ENCODE peak calls at places on chromosomes 3 and 15, in ten cellular contexts. One of them, this sample, is unnamed.

GRCh38 chr3:126476166-126476975 is 680 bp upstream of the ZXDC start:
- DNase-seq in tibial nerve: peak; percentile 47
- DNase-seq in lower leg skin: peak; percentile 67
- DNase-seq in neural crest cell: peak; percentile 50
- DNase-seq in CD8-positive, alpha-beta T cell: no peak
- DNase-seq in Peyer's patch: no peak
- DNase-seq in coronary artery: peak; percentile 87
- DNase-seq in fibroblast of lung: peak; percentile 34
- DNase-seq in mucosa of descending colon: peak; percentile 37
- DNase-seq in cardiac fibroblast: peak; percentile 57
- DNase-seq in this sample: no peak

GRCh38 chr3:55434789-55435188 is 52.3 kb downstream of the WNT5A start:
- DNase-seq in tibial nerve: no peak
- DNase-seq in lower leg skin: no peak
- DNase-seq in neural crest cell: no peak
- DNase-seq in CD8-positive, alpha-beta T cell: no peak
- DNase-seq in Peyer's patch: no peak
- DNase-seq in coronary artery: no peak
- DNase-seq in fibroblast of lung: no peak
- DNase-seq in mucosa of descending colon: peak; percentile 54
- DNase-seq in cardiac fibroblast: peak; percentile 37
- DNase-seq in this sample: peak; percentile 18

GRCh38 chr3:51717947-51718346 is 11.1 kb downstream of the GRM2 start:
- DNase-seq in tibial nerve: no peak
- DNase-seq in lower leg skin: no peak
- DNase-seq in neural crest cell: no peak
- DNase-seq in CD8-positive, alpha-beta T cell: no peak
- DNase-seq in Peyer's patch: no peak
- DNase-seq in coronary artery: no peak
- DNase-seq in fibroblast of lung: no peak
- DNase-seq in mucosa of descending colon: no peak
- DNase-seq in cardiac fibroblast: no peak
- DNase-seq in this sample: peak; percentile 26

GRCh38 chr3:94028093-94028837 is at the start of gene STX19:
- DNase-seq in tibial nerve: no peak
- DNase-seq in lower leg skin: peak; percentile 30
- DNase-seq in neural crest cell: no peak
- DNase-seq in CD8-positive, alpha-beta T cell: no peak
- DNase-seq in Peyer's patch: no peak
- DNase-seq in coronary artery: no peak
- DNase-seq in fibroblast of lung: no peak
- DNase-seq in mucosa of descending colon: no peak
- DNase-seq in cardiac fibroblast: no peak
- DNase-seq in this sample: no peak

GRCh38 chr3:170528731-170529130 is 57.1 kb downstream of the SLC7A14 start:
- DNase-seq in tibial nerve: no peak
- DNase-seq in lower leg skin: no peak
- DNase-seq in neural crest cell: no peak
- DNase-seq in CD8-positive, alpha-beta T cell: no peak
- DNase-seq in Peyer's patch: no peak
- DNase-seq in coronary artery: no peak
- DNase-seq in fibroblast of lung: no peak
- DNase-seq in mucosa of descending colon: no peak
- DNase-seq in cardiac fibroblast: no peak
- DNase-seq in this sample: no peak

GRCh38 chr3:113271189-113271588 is 59.8 kb downstream of the BOC start:
- DNase-seq in tibial nerve: no peak
- DNase-seq in lower leg skin: no peak
- DNase-seq in neural crest cell: no peak
- DNase-seq in CD8-positive, alpha-beta T cell: no peak
- DNase-seq in Peyer's patch: no peak
- DNase-seq in coronary artery: no peak
- DNase-seq in fibroblast of lung: no peak
- DNase-seq in mucosa of descending colon: no peak
- DNase-seq in cardiac fibroblast: no peak
- DNase-seq in this sample: no peak

GRCh38 chr15:90059208-90059985 is 42.9 kb downstream of the IDH2 start:
- DNase-seq in tibial nerve: peak; percentile 40
- DNase-seq in lower leg skin: peak; percentile 74
- DNase-seq in neural crest cell: no peak
- DNase-seq in CD8-positive, alpha-beta T cell: peak; percentile 48
- DNase-seq in Peyer's patch: peak; percentile 91
- DNase-seq in coronary artery: no peak
- DNase-seq in fibroblast of lung: no peak
- DNase-seq in mucosa of descending colon: peak; percentile 88
- DNase-seq in cardiac fibroblast: peak; percentile 31
- DNase-seq in this sample: peak; percentile 88

GRCh38 chr15:33076937-33077336 is 117.6 kb downstream of the FMN1 start:
- DNase-seq in tibial nerve: no peak
- DNase-seq in lower leg skin: no peak
- DNase-seq in neural crest cell: no peak
- DNase-seq in CD8-positive, alpha-beta T cell: no peak
- DNase-seq in Peyer's patch: no peak
- DNase-seq in coronary artery: no peak
- DNase-seq in fibroblast of lung: no peak
- DNase-seq in mucosa of descending colon: no peak
- DNase-seq in cardiac fibroblast: no peak
- DNase-seq in this sample: no peak

GRCh38 chr3:100316656-100317069 is 17.9 kb upstream of the NIT2 start:
- DNase-seq in tibial nerve: no peak
- DNase-seq in lower leg skin: peak; percentile 37
- DNase-seq in neural crest cell: peak; percentile 31
- DNase-seq in CD8-positive, alpha-beta T cell: no peak
- DNase-seq in Peyer's patch: no peak
- DNase-seq in coronary artery: no peak
- DNase-seq in fibroblast of lung: peak; percentile 53
- DNase-seq in mucosa of descending colon: no peak
- DNase-seq in cardiac fibroblast: peak; percentile 80
- DNase-seq in this sample: peak; percentile 41

GRCh38 chr3:70989174-70989573 is 594.4 kb downstream of the FOXP1 start:
- DNase-seq in tibial nerve: no peak
- DNase-seq in lower leg skin: no peak
- DNase-seq in neural crest cell: no peak
- DNase-seq in CD8-positive, alpha-beta T cell: no peak
- DNase-seq in Peyer's patch: no peak
- DNase-seq in coronary artery: no peak
- DNase-seq in fibroblast of lung: peak; percentile 89
- DNase-seq in mucosa of descending colon: no peak
- DNase-seq in cardiac fibroblast: peak; percentile 86
- DNase-seq in this sample: no peak

GRCh38 chr3:36212291-36212690 is 168.0 kb upstream of the STAC start:
- DNase-seq in tibial nerve: no peak
- DNase-seq in lower leg skin: no peak
- DNase-seq in neural crest cell: no peak
- DNase-seq in CD8-positive, alpha-beta T cell: no peak
- DNase-seq in Peyer's patch: no peak
- DNase-seq in coronary artery: no peak
- DNase-seq in fibroblast of lung: peak; percentile 58
- DNase-seq in mucosa of descending colon: no peak
- DNase-seq in cardiac fibroblast: peak; percentile 39
- DNase-seq in this sample: no peak

GRCh38 chr15:60118564-60119080 is 114.5 kb downstream of the FOXB1 start:
- DNase-seq in tibial nerve: no peak
- DNase-seq in lower leg skin: no peak
- DNase-seq in neural crest cell: no peak
- DNase-seq in CD8-positive, alpha-beta T cell: no peak
- DNase-seq in Peyer's patch: no peak
- DNase-seq in coronary artery: no peak
- DNase-seq in fibroblast of lung: no peak
- DNase-seq in mucosa of descending colon: no peak
- DNase-seq in cardiac fibroblast: no peak
- DNase-seq in this sample: no peak

GRCh38 chr3:73602171-73602570 is 22.6 kb downstream of the PDZRN3 start:
- DNase-seq in tibial nerve: no peak
- DNase-seq in lower leg skin: no peak
- DNase-seq in neural crest cell: no peak
- DNase-seq in CD8-positive, alpha-beta T cell: no peak
- DNase-seq in Peyer's patch: no peak
- DNase-seq in coronary artery: no peak
- DNase-seq in fibroblast of lung: peak; percentile 95
- DNase-seq in mucosa of descending colon: no peak
- DNase-seq in cardiac fibroblast: peak; percentile 80
- DNase-seq in this sample: no peak

GRCh38 chr3:97579365-97579764 is 185.2 kb upstream of the ARL6 start:
- DNase-seq in tibial nerve: no peak
- DNase-seq in lower leg skin: no peak
- DNase-seq in neural crest cell: no peak
- DNase-seq in CD8-positive, alpha-beta T cell: no peak
- DNase-seq in Peyer's patch: no peak
- DNase-seq in coronary artery: no peak
- DNase-seq in fibroblast of lung: peak; percentile 0
- DNase-seq in mucosa of descending colon: no peak
- DNase-seq in cardiac fibroblast: no peak
- DNase-seq in this sample: no peak

GRCh38 chr15:84944861-84945260 is 36.8 kb upstream of the PDE8A start:
- DNase-seq in tibial nerve: no peak
- DNase-seq in lower leg skin: no peak
- DNase-seq in neural crest cell: no peak
- DNase-seq in CD8-positive, alpha-beta T cell: no peak
- DNase-seq in Peyer's patch: no peak
- DNase-seq in coronary artery: no peak
- DNase-seq in fibroblast of lung: no peak
- DNase-seq in mucosa of descending colon: no peak
- DNase-seq in cardiac fibroblast: no peak
- DNase-seq in this sample: no peak

GRCh38 chr15:49137861-49138260 is 17.5 kb downstream of the COPS2 start:
- DNase-seq in tibial nerve: no peak
- DNase-seq in lower leg skin: no peak
- DNase-seq in neural crest cell: no peak
- DNase-seq in CD8-positive, alpha-beta T cell: no peak
- DNase-seq in Peyer's patch: no peak
- DNase-seq in coronary artery: no peak
- DNase-seq in fibroblast of lung: peak; percentile 81
- DNase-seq in mucosa of descending colon: no peak
- DNase-seq in cardiac fibroblast: no peak
- DNase-seq in this sample: no peak

GRCh38 chr3:184003187-184003967 is 14.3 kb downstream of the ABCC5 start:
- DNase-seq in tibial nerve: no peak
- DNase-seq in lower leg skin: no peak
- DNase-seq in neural crest cell: no peak
- DNase-seq in CD8-positive, alpha-beta T cell: no peak
- DNase-seq in Peyer's patch: no peak
- DNase-seq in coronary artery: no peak
- DNase-seq in fibroblast of lung: peak; percentile 92
- DNase-seq in mucosa of descending colon: no peak
- DNase-seq in cardiac fibroblast: peak; percentile 66
- DNase-seq in this sample: no peak

GRCh38 chr15:82539690-82540054 is 585 bp downstream of the RPS17 start:
- DNase-seq in tibial nerve: no peak
- DNase-seq in lower leg skin: no peak
- DNase-seq in neural crest cell: no peak
- DNase-seq in CD8-positive, alpha-beta T cell: no peak
- DNase-seq in Peyer's patch: no peak
- DNase-seq in coronary artery: no peak
- DNase-seq in fibroblast of lung: no peak
- DNase-seq in mucosa of descending colon: no peak
- DNase-seq in cardiac fibroblast: no peak
- DNase-seq in this sample: no peak

GRCh38 chr15:45522931-45523331 is 376 bp upstream of the SLC30A4 start:
- DNase-seq in tibial nerve: peak; percentile 15
- DNase-seq in lower leg skin: no peak
- DNase-seq in neural crest cell: no peak
- DNase-seq in CD8-positive, alpha-beta T cell: no peak
- DNase-seq in Peyer's patch: no peak
- DNase-seq in coronary artery: peak; percentile 77
- DNase-seq in fibroblast of lung: peak; percentile 53
- DNase-seq in mucosa of descending colon: no peak
- DNase-seq in cardiac fibroblast: peak; percentile 49
- DNase-seq in this sample: peak; percentile 28

DNA sequence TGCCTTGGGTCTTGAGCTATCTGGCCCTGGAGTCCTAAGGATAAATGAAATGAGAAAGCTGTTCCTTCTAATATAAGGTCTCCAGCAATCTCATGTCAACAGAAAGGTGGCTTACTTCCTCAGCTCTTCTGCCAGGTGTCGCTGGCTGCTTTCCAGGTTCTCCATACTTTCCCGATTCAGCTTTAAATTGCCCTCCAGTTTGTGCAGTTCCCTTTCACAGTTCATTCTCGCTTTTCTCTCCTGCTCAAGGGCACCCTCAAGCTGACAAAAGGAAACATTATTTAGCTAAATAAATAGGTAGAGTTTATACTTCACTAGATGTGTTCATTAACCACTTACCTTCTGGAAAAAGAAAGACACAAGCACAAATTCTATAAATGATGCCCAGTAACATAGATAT is 73.0 kb downstream of the MYH15 start:
- DNase-seq in tibial nerve: no peak
- DNase-seq in lower leg skin: no peak
- DNase-seq in neural crest cell: no peak
- DNase-seq in CD8-positive, alpha-beta T cell: no peak
- DNase-seq in Peyer's patch: no peak
- DNase-seq in coronary artery: no peak
- DNase-seq in fibroblast of lung: no peak
- DNase-seq in mucosa of descending colon: peak; percentile 73
- DNase-seq in cardiac fibroblast: no peak
- DNase-seq in this sample: no peak
- TF ChIP-seq CTCF in tibial nerve: no peak
- TF ChIP-seq CTCF in lower leg skin: no peak
- TF ChIP-seq CTCF in neural crest cell: no peak
- TF ChIP-seq CTCF in CD8-positive, alpha-beta T cell: no peak
- TF ChIP-seq CTCF in Peyer's patch: peak; percentile 11
- TF ChIP-seq CTCF in coronary artery: no peak
- TF ChIP-seq CTCF in fibroblast of lung: no peak
- TF ChIP-seq CTCF in mucosa of descending colon: no peak
- TF ChIP-seq CTCF in cardiac fibroblast: no peak
- TF ChIP-seq CTCF in this sample: no peak

GRCh38 chr3:139772539-139773500 is 95.0 kb upstream of the NMNAT3 start:
- DNase-seq in tibial nerve: no peak
- DNase-seq in lower leg skin: no peak
- DNase-seq in neural crest cell: no peak
- DNase-seq in CD8-positive, alpha-beta T cell: no peak
- DNase-seq in Peyer's patch: no peak
- DNase-seq in coronary artery: no peak
- DNase-seq in fibroblast of lung: peak; percentile 100
- DNase-seq in mucosa of descending colon: no peak
- DNase-seq in cardiac fibroblast: peak; percentile 64
- DNase-seq in this sample: no peak
- TF ChIP-seq CTCF in tibial nerve: no peak
- TF ChIP-seq CTCF in lower leg skin: no peak
- TF ChIP-seq CTCF in neural crest cell: no peak
- TF ChIP-seq CTCF in CD8-positive, alpha-beta T cell: no peak
- TF ChIP-seq CTCF in Peyer's patch: no peak
- TF ChIP-seq CTCF in coronary artery: no peak
- TF ChIP-seq CTCF in fibroblast of lung: peak; percentile 41
- TF ChIP-seq CTCF in mucosa of descending colon: no peak
- TF ChIP-seq CTCF in cardiac fibroblast: no peak
- TF ChIP-seq CTCF in this sample: no peak

GRCh38 chr3:19213608-19214220 is 65.4 kb downstream of the KCNH8 start:
- DNase-seq in tibial nerve: no peak
- DNase-seq in lower leg skin: no peak
- DNase-seq in neural crest cell: no peak
- DNase-seq in CD8-positive, alpha-beta T cell: no peak
- DNase-seq in Peyer's patch: no peak
- DNase-seq in coronary artery: no peak
- DNase-seq in fibroblast of lung: no peak
- DNase-seq in mucosa of descending colon: no peak
- DNase-seq in cardiac fibroblast: no peak
- DNase-seq in this sample: no peak
- TF ChIP-seq CTCF in tibial nerve: no peak
- TF ChIP-seq CTCF in lower leg skin: no peak
- TF ChIP-seq CTCF in neural crest cell: peak; percentile 13
- TF ChIP-seq CTCF in CD8-positive, alpha-beta T cell: no peak
- TF ChIP-seq CTCF in Peyer's patch: no peak
- TF ChIP-seq CTCF in coronary artery: no peak
- TF ChIP-seq CTCF in fibroblast of lung: no peak
- TF ChIP-seq CTCF in mucosa of descending colon: no peak
- TF ChIP-seq CTCF in cardiac fibroblast: no peak
- TF ChIP-seq CTCF in this sample: no peak

GRCh38 chr15:100947760-100948429 is 28.7 kb downstream of the LRRK1 start:
- DNase-seq in tibial nerve: no peak
- DNase-seq in lower leg skin: no peak
- DNase-seq in neural crest cell: no peak
- DNase-seq in CD8-positive, alpha-beta T cell: no peak
- DNase-seq in Peyer's patch: no peak
- DNase-seq in coronary artery: no peak
- DNase-seq in fibroblast of lung: no peak
- DNase-seq in mucosa of descending colon: no peak
- DNase-seq in cardiac fibroblast: no peak
- DNase-seq in this sample: no peak
- TF ChIP-seq CTCF in tibial nerve: no peak
- TF ChIP-seq CTCF in lower leg skin: no peak
- TF ChIP-seq CTCF in neural crest cell: no peak
- TF ChIP-seq CTCF in CD8-positive, alpha-beta T cell: no peak
- TF ChIP-seq CTCF in Peyer's patch: no peak
- TF ChIP-seq CTCF in coronary artery: no peak
- TF ChIP-seq CTCF in fibroblast of lung: no peak
- TF ChIP-seq CTCF in mucosa of descending colon: no peak
- TF ChIP-seq CTCF in cardiac fibroblast: no peak
- TF ChIP-seq CTCF in this sample: no peak

This sample was measured in GM13976.